ENCODE peak calls at places on chromosomes 6 and 20, in eight cellular contexts. U, E, I, F, C, D, G and J are unnamed samples.

GRCh38 chr6:158662607-158663464 is 13.0 kb downstream of the SYTL3 start:
- DNase-seq in D (peak), U (no peak), G (no peak), F (no peak), E (peak), C (no peak), I (peak), J (no peak)

GRCh38 chr6:113457751-113458150 is 399.4 kb upstream of the MARCKS start:
- DNase-seq in U (no peak), G (no peak), D (no peak), C (peak), I (no peak), E (no peak), F (no peak), J (no peak)

GRCh38 chr6:146357578-146358340 is 185.9 kb upstream of the RAB32 start:
- DNase-seq in F (peak), U (peak), C (no peak), D (peak), E (peak), G (no peak), I (peak), J (peak)

GRCh38 chr20:61161649-61162210 is 90.3 kb upstream of the CDH4 start:
- DNase-seq in E (no peak), U (no peak), D (no peak), C (no peak), G (no peak), F (no peak), I (no peak), J (peak)

GRCh38 chr20:14757728-14758127 is 420.3 kb upstream of the FLRT3 start:
- DNase-seq in I (no peak), G (no peak), C (peak), D (no peak), U (no peak), E (no peak), F (no peak), J (no peak)

GRCh38 chr6:13375360-13375878 is 47.1 kb upstream of the TBC1D7 start:
- DNase-seq in U (no peak), F (peak), I (no peak), D (no peak), C (no peak), G (no peak), E (no peak), J (peak)

GRCh38 chr6:121365499-121366183 is 31.4 kb upstream of the TBC1D32 start:
- DNase-seq in F (no peak), D (no peak), G (no peak), E (no peak), I (no peak), U (no peak), C (no peak), J (no peak)

GRCh38 chr20:58169441-58169840 is 59.0 kb downstream of the ANKRD60 start:
- DNase-seq in E (peak), I (peak), F (no peak), C (no peak), U (no peak), G (no peak), D (peak), J (no peak)

GRCh38 chr6:169654590-169655391 is 47.0 kb downstream of the WDR27 start:
- DNase-seq in G (peak), U (peak), F (peak), I (peak), C (no peak), E (peak), D (peak), J (no peak)

GRCh38 chr6:168206681-168207274 is 112.8 kb downstream of the DACT2 start:
- DNase-seq in I (no peak), D (no peak), G (no peak), E (no peak), F (no peak), C (no peak), U (no peak), J (no peak)

GRCh38 chr6:44657201-44657824 is 269.8 kb downstream of the CDC5L start:
- DNase-seq in U (no peak), I (no peak), D (peak), C (peak), F (no peak), G (no peak), E (no peak), J (no peak)

GRCh38 chr6:110474500-110474899 is 1.9 kb downstream of the SLC22A16 start:
- DNase-seq in U (no peak), E (no peak), I (no peak), D (no peak), F (no peak), C (no peak), G (no peak), J (no peak)

GRCh38 chr6:3455121-3455489 is 1.7 kb downstream of the SLC22A23 start:
- DNase-seq in U (no peak), C (no peak), E (no peak), F (peak), G (no peak), I (no peak), D (no peak), J (no peak)

GRCh38 chr6:71082033-71082620 is 125.3 kb upstream of the B3GAT2 start:
- DNase-seq in C (no peak), E (peak), I (peak), U (no peak), G (no peak), D (peak), F (no peak), J (no peak)

GRCh38 chr20:25540273-25540672 is 45.1 kb downstream of the NINL start:
- DNase-seq in G (no peak), I (peak), C (peak), E (no peak), F (peak), U (no peak), D (no peak), J (peak)

GRCh38 chr20:3653921-3654320 is 9.3 kb downstream of the GFRA4 start:
- DNase-seq in D (no peak), U (no peak), I (no peak), E (no peak), G (no peak), F (no peak), C (no peak), J (no peak)

GRCh38 chr6:124738496-124738895 is 223.7 kb upstream of the RNF217 start:
- DNase-seq in D (no peak), U (no peak), C (no peak), I (peak), F (no peak), E (peak), G (no peak), J (no peak)

GRCh38 chr6:166815629-166816028 is 140.7 kb downstream of the RNASET2 start:
- DNase-seq in C (peak), U (no peak), E (no peak), F (peak), I (peak), D (no peak), G (peak), J (no peak)

GRCh38 chr6:4420160-4420865 is 284.9 kb upstream of the ECI2 start:
- DNase-seq in E (no peak), G (no peak), I (no peak), U (no peak), D (no peak), F (no peak), C (no peak), J (no peak)

GRCh38 chr6:111604259-111605099 is 1.2 kb downstream of the TRAF3IP2 start:
- DNase-seq in E (peak), C (peak), F (peak), D (peak), U (peak), I (peak), G (no peak), J (no peak)

GRCh38 chr6:98769546-98769945 is 64.8 kb upstream of the POU3F2 start:
- DNase-seq in F (peak), G (peak), E (peak), C (peak), D (peak), I (peak), U (no peak), J (peak)

GRCh38 chr6:116764557-116764960 is 960 bp downstream of the FAM162B start:
- DNase-seq in G (no peak), U (no peak), D (peak), F (no peak), I (no peak), C (no peak), E (no peak), J (no peak)

GRCh38 chr20:53157443-53158408 is 185.6 kb downstream of the TSHZ2 start:
- DNase-seq in I (peak), U (peak), E (no peak), F (peak), D (peak), C (peak), G (peak), J (peak)

GRCh38 chr20:20733943-20734342 is 21.5 kb upstream of the RALGAPA2 start:
- DNase-seq in G (no peak), D (no peak), C (no peak), F (no peak), I (no peak), U (peak), E (no peak), J (no peak)
- H2AFZ ChIP-seq in G (no peak), D (no peak), C (no peak), F (no peak), I (no peak), U (peak), E (no peak), J (no peak)

GRCh38 chr6:42141603-42142117 is 760 bp downstream of the C6orf132 start:
- DNase-seq in C (no peak), F (peak), U (no peak), E (no peak), D (no peak), G (no peak), I (no peak), J (no peak)
- H2AFZ ChIP-seq in C (peak), F (peak), U (peak), E (peak), D (peak), G (no peak), I (no peak), J (no peak)

GRCh38 chr6:149482542-149483261 is 2.1 kb downstream of the ZC3H12D start:
- DNase-seq in G (no peak), D (no peak), U (no peak), F (no peak), E (no peak), I (no peak), C (no peak), J (no peak)
- H2AFZ ChIP-seq in G (no peak), D (no peak), U (peak), F (peak), E (peak), I (no peak), C (peak), J (peak)

GRCh38 chr6:103000686-103001085 is 1607.2 kb downstream of the GRIK2 start:
- DNase-seq in I (no peak), G (no peak), F (no peak), D (no peak), E (no peak), C (no peak), U (no peak), J (no peak)
- H2AFZ ChIP-seq in I (no peak), G (no peak), F (no peak), D (no peak), E (no peak), C (peak), U (no peak), J (no peak)

GRCh38 chr20:62821726-62822210 is 4.9 kb downstream of the COL9A3 start:
- DNase-seq in C (no peak), G (no peak), F (no peak), U (no peak), D (no peak), I (no peak), E (no peak), J (no peak)
- H2AFZ ChIP-seq in C (no peak), G (no peak), F (no peak), U (no peak), D (no peak), I (no peak), E (no peak), J (no peak)